ENCODE peak calls at places on chromosomes 5 and 9, in five cellular contexts. I is uterus; Z is colonic mucosa; T is CD8-positive, alpha-beta T cell; D is heart left ventricle. R is an unnamed sample. For H3K4me1, the result is how much of the 10 kb centered on the place peaks cover.

GRCh38 chr9:22210262-22210661 is 201.2 kb upstream of the CDKN2B start:
- DNase-seq in I (no peak), Z (no peak), T (no peak), D (no peak), R (no peak)

GRCh38 chr9:69045821-69046220 is 10.3 kb downstream of the FXN start:
- DNase-seq in I (no peak), Z (no peak), T (no peak), D (no peak), R (no peak)

GRCh38 chr5:141180313-141180712 is 1.9 kb upstream of the PCDHB16 start:
- DNase-seq in I (no peak), Z (no peak), T (no peak), D (no peak), R (no peak)

GRCh38 chr5:14821721-14822120 is 49.9 kb downstream of the ANKH start:
- DNase-seq in I (no peak), Z (no peak), T (no peak), D (no peak), R (no peak)

GRCh38 chr5:24141046-24141445 is 503.7 kb downstream of the CDH10 start:
- DNase-seq in I (no peak), Z (no peak), T (no peak), D (no peak), R (no peak)

GRCh38 chr5:160173-160510 is 31.2 kb upstream of the LRRC14B start:
- DNase-seq in I (no peak), Z (no peak), T (no peak), D (no peak), R (no peak)

GRCh38 chr9:12554636-12555035 is 138.5 kb upstream of the TYRP1 start:
- DNase-seq in I (no peak), Z (no peak), T (no peak), D (no peak), R (no peak)

GRCh38 chr5:113099822-113100221 is 123.2 kb downstream of the DCP2 start:
- DNase-seq in I (no peak), Z (no peak), T (no peak), D (no peak), R (no peak)

GRCh38 chr5:167814828-167815227 is 476.6 kb upstream of the WWC1 start:
- DNase-seq in I (no peak), Z (no peak), T (no peak), D (no peak), R (no peak)

GRCh38 chr5:54062958-54063357 is 247.4 kb downstream of the ARL15 start:
- DNase-seq in I (no peak), Z (no peak), T (no peak), D (no peak), R (no peak)

GRCh38 chr9:92634712-92635605 is 35.0 kb downstream of the IPPK start:
- DNase-seq in I (peak), Z (peak), T (peak), D (peak), R (peak)

GRCh38 chr9:15373881-15374280 is 48.8 kb upstream of the SNAPC3 start:
- DNase-seq in I (no peak), Z (no peak), T (no peak), D (no peak), R (no peak)

GRCh38 chr5:79588645-79589044 is 23.6 kb upstream of the TENT2 start:
- DNase-seq in I (no peak), Z (no peak), T (no peak), D (no peak), R (no peak)

GRCh38 chr5:136174021-136174659 is 18.8 kb downstream of the SMIM32 start:
- DNase-seq in I (no peak), Z (no peak), T (no peak), D (no peak), R (no peak)

GRCh38 chr9:92943062-92943616 is 4.2 kb upstream of the FGD3 start:
- DNase-seq in I (no peak), Z (no peak), T (no peak), D (no peak), R (no peak)

GRCh38 chr9:84600739-84601138 is 68.8 kb upstream of the NTRK2 start:
- DNase-seq in I (no peak), Z (no peak), T (no peak), D (no peak), R (no peak)

GRCh38 chr5:123075521-123076163 is 13.4 kb upstream of the PRDM6 start:
- DNase-seq in I (no peak), Z (no peak), T (no peak), D (no peak), R (no peak)

GRCh38 chr5:40478766-40479165 is 200.9 kb upstream of the PTGER4 start:
- DNase-seq in I (no peak), Z (no peak), T (no peak), D (no peak), R (no peak)

GRCh38 chr9:96478829-96479371 is 28.9 kb downstream of the HABP4 start:
- DNase-seq in I (no peak), Z (no peak), T (no peak), D (no peak), R (no peak)

GRCh38 chr5:60688980-60689379 is 11.0 kb downstream of the DEPDC1B start:
- DNase-seq in I (no peak), Z (no peak), T (no peak), D (no peak), R (no peak)

GRCh38 chr9:108142504-108143201 is 653.1 kb upstream of the KLF4 start:
- DNase-seq in I (peak), Z (peak), T (no peak), D (peak), R (peak)

GRCh38 chr9:31347082-31347617 is 1037.3 kb upstream of the ACO1 start:
- DNase-seq in I (no peak), Z (no peak), T (peak), D (no peak), R (no peak)

GRCh38 chr5:89435347-89435746 is 552.4 kb upstream of the MEF2C start:
- DNase-seq in I (no peak), Z (no peak), T (no peak), D (no peak), R (no peak)

GRCh38 chr9:137828527-137829259 is 48.9 kb upstream of the CACNA1B start:
- DNase-seq in I (no peak), Z (no peak), T (no peak), D (no peak), R (no peak)

GRCh38 chr9:88716636-88717035 is 181.7 kb downstream of the NXNL2 start:
- DNase-seq in I (no peak), Z (no peak), T (no peak), D (no peak), R (no peak)

GRCh38 chr5:16889203-16889971 is 46.7 kb downstream of the MYO10 start:
- DNase-seq in I (no peak), Z (no peak), T (no peak), D (no peak), R (no peak)

GRCh38 chr5:60334281-60334713 is 365.7 kb downstream of the DEPDC1B start:
- DNase-seq in I (no peak), Z (no peak), T (no peak), D (no peak), R (no peak)

GRCh38 chr5:51397996-51398395 is 14.7 kb downstream of the ISL1 start:
- DNase-seq in I (no peak), Z (no peak), T (no peak), D (no peak), R (no peak)

GRCh38 chr9:81787747-81788632 is 98.6 kb upstream of the TLE1 start:
- DNase-seq in I (peak), Z (peak), T (no peak), D (no peak), R (no peak)

GRCh38 chr5:61999371-61999770 is 306.6 kb upstream of the KIF2A start:
- DNase-seq in I (no peak), Z (no peak), T (no peak), D (no peak), R (no peak)

GRCh38 chr9:133334161-133334560 is 1.8 kb downstream of the SURF6 start:
- DNase-seq in I (no peak), Z (peak), T (no peak), D (no peak), R (peak)

GRCh38 chr9:114316605-114317230 is 6.2 kb upstream of the ORM1 start:
- DNase-seq in I (peak), Z (peak), T (no peak), D (no peak), R (peak)

GRCh38 chr5:87243161-87243877 is 24.4 kb upstream of the RASA1 start:
- DNase-seq in I (no peak), Z (no peak), T (no peak), D (no peak), R (no peak)

GRCh38 chr5:86675311-86675710 is 57.6 kb downstream of the COX7C start:
- DNase-seq in I (no peak), Z (no peak), T (no peak), D (no peak), R (no peak)

GRCh38 chr5:174765540-174765939 is 41.2 kb downstream of the MSX2 start:
- DNase-seq in I (no peak), Z (no peak), T (no peak), D (no peak), R (no peak)

GRCh38 chr9:71487046-71487445 is 281.3 kb downstream of the CEMIP2 start:
- DNase-seq in I (no peak), Z (no peak), T (no peak), D (no peak), R (no peak)

GRCh38 chr5:72199681-72200080 is 92.4 kb downstream of the MAP1B start:
- DNase-seq in I (no peak), Z (no peak), T (no peak), D (no peak), R (no peak)

GRCh38 chr5:176827736-176828415 is 17.5 kb downstream of the UNC5A start:
- DNase-seq in I (no peak), Z (no peak), T (no peak), D (no peak), R (no peak)

GRCh38 chr9:14692536-14692917 is 705 bp downstream of the ZDHHC21 start:
- DNase-seq in I (no peak), Z (no peak), T (no peak), D (no peak), R (no peak)

GRCh38 chr9:131697097-131697496 is 42.8 kb downstream of the RAPGEF1 start:
- DNase-seq in I (peak), Z (no peak), T (no peak), D (no peak), R (peak)

GRCh38 chr9:131700076-131700475 is 39.8 kb downstream of the RAPGEF1 start:
- DNase-seq in I (no peak), Z (no peak), T (no peak), D (no peak), R (no peak)

GRCh38 chr9:131696163-131696439 is 43.8 kb downstream of the RAPGEF1 start:
- DNase-seq in I (no peak), Z (no peak), T (no peak), D (no peak), R (no peak)

GRCh38 chr9:131698715-131699053 is 41.2 kb downstream of the RAPGEF1 start:
- DNase-seq in I (no peak), Z (no peak), T (no peak), D (no peak), R (no peak)

DNA sequence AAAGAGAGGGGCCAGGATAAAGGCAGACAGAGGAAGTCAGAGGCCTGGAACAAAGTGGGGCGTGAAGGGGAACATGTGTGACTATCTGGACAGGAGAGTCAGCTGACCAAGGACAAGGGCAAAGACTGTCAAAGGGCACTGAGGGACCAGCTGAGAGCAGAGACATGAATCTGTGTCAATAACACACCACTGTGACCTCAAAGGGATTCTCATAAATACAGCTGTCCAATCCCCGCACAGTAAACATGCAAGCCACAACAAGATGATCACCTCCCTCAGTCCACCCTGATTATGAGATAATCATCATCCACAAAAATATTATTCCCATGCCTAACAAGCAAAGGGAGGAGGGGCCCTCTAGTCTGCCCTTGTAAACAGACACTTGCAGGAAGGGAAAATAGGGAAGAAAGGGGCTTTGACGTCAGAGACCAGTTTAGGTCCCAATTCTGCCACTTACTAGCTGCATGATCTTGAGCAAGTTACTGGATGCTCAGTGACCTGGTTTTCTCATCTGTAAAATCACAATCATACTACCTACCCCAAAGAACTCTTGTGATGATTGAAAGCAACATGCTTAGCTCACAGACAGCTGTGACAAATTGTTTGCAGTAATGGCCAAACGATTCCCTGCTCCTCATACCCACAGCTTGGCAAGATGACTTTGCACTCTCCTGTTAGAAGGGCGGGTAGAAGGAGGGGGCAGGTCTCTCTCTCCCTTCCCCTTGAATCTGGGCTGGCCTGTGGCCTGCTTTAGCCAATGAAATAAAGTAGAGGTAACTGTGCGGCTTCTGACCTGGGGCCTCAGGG is 41.8 kb downstream of the RAPGEF1 start:
- DNase-seq in I (no peak), Z (no peak), T (no peak), D (no peak), R (no peak)
- H3K4me1 ChIP-seq in I (under half), Z (under half), T (under half), D (half or more), R (under half)

GRCh38 chr5:145976431-145977155 is 40.2 kb downstream of the SH3RF2 start:
- DNase-seq in I (no peak), Z (no peak), T (no peak), D (no peak), R (no peak)
- H3K4me1 ChIP-seq in I (under half), Z (under half), T (under half), D (under half), R (under half)

DNA sequence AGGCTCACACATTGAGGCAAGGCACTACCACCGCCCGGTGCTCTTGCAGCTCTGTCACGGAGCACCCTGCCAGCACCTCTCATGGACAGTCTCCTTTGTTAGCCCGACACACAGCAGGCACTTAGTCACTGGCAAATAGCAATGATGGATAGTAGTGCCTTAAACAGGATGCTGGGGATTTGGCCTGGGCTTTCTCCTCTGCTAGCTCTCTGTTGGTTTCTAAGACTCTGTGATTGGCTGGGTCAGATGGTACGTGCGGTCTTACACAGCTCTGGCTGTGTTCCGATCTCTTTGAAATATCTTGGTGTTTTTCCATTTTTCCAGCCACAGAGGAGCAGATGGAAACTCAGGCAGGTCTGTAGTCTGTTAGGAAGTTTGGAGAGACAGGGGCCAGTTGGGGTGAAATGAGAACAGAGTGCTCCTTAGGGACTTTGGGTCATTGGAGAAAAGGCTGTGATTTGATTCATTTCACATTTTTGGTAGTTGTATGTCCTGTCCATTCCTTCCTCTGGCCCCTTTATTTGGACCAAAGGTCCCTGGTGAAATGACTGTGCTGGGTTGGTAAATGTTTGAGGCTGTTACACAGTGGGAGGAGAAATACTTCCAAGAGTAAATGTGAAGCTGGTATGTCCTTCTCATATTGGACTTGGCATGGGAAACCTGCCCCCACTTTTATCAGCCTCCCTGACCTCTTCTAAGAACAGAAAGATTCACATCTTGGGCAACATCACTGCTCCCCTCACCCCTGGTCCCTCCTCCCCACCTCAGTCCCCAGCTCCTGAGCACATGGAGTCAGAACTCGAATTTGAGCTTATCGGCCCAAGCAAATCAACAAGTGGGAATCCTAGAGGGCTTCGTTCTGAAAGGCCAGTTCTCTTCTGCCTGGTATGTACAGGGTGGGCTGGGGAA is 3.4 kb downstream of the SMIM3 start:
- DNase-seq in I (peak), Z (peak), T (no peak), D (peak), R (peak)
- H3K4me1 ChIP-seq in I (under half), Z (under half), T (under half), D (under half), R (under half)

GRCh38 chr9:6229186-6229585 is 13.6 kb downstream of the IL33 start:
- DNase-seq in I (no peak), Z (no peak), T (no peak), D (no peak), R (no peak)

GRCh38 chr9:6229604-6230003 is 14.0 kb downstream of the IL33 start:
- DNase-seq in I (no peak), Z (peak), T (no peak), D (no peak), R (no peak)

GRCh38 chr9:6226696-6227095 is 11.1 kb downstream of the IL33 start:
- DNase-seq in I (no peak), Z (no peak), T (no peak), D (no peak), R (no peak)

GRCh38 chr9:6219981-6220380 is 4.4 kb downstream of the IL33 start:
- DNase-seq in I (no peak), Z (no peak), T (no peak), D (no peak), R (no peak)

DNA sequence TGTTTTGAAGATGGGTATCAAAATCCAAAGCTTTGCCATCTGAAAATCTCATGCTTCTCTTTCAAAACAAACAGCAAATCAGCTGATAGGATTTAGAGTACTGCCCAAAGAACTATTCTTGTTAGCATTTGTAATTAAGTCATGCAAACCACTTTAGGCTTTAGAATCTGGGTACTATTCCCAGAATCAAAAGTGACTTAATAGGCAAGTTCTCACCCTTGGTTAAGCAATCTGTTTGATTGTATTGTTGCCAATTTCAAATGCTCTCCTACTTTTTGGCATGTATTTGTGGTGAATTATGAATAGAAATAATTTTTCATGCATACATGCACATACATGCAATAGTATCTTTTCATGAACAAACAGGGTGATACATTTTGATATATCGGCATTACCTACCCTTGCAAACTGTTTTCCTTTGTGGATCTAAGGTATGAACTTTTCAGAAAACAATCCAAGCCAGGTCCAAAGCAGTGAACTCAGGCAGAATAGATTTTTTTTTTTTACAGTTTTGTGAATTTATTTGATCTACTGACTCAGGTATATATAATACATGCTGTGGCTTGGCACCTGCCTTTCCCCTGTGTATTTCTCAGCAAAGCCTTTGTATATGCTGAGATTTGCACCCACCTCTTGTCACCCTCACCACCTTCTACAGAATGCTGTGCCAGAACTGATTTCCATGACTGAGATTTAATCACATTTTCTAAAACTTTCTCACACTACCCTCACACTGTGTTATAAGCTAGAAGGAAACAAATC is 9.0 kb downstream of the IL33 start:
- DNase-seq in I (no peak), Z (no peak), T (no peak), D (no peak), R (no peak)
- H3K4me1 ChIP-seq in I (under half), Z (under half), T (under half), D (under half), R (under half)

DNA sequence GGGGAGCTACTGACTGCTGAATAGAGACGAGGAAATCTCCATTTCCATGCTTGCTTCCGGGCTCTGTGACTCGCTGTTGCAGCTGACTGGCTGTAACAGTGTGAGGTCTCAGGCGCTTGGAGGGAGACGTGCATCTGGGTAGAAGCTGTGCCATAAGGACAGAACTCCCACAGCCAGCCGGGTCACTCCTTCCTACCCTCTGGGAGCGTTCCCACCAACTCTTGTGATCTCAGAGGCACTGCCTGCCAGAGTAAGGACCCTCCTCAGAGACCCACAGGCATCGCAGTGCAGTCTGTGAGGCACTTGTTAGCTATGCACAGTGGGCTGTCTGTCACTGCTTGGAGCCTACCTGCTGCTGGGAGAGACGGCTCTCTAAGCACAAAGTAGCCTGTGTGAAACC is 203.4 kb upstream of the SEMA6A start:
- DNase-seq in I (no peak), Z (no peak), T (no peak), D (no peak), R (no peak)
- H3K4me1 ChIP-seq in I (under half), Z (under half), T (under half), D (under half), R (under half)

GRCh38 chr5:124261133-124261532 is 485.3 kb downstream of the ZNF608 start:
- DNase-seq in I (no peak), Z (no peak), T (no peak), D (no peak), R (no peak)

GRCh38 chr5:124263172-124263571 is 483.3 kb downstream of the ZNF608 start:
- DNase-seq in I (no peak), Z (no peak), T (no peak), D (no peak), R (no peak)

GRCh38 chr5:124262443-124262842 is 484.0 kb downstream of the ZNF608 start:
- DNase-seq in I (no peak), Z (no peak), T (no peak), D (no peak), R (no peak)

GRCh38 chr5:124263680-124264491 is 482.6 kb downstream of the ZNF608 start:
- DNase-seq in I (no peak), Z (no peak), T (no peak), D (no peak), R (no peak)

GRCh38 chr5:124264499-124264898 is 481.9 kb downstream of the ZNF608 start:
- DNase-seq in I (no peak), Z (no peak), T (no peak), D (no peak), R (no peak)
- H3K4me1 ChIP-seq in I (under half), Z (under half), T (under half), D (under half), R (under half)